ENCODE peak calls at places on chromosomes 4 and X, in ten cellular contexts. One of them, this sample, is unnamed.

GRCh38 chrX:28610746-28611145 is 23.5 kb downstream of the IL1RAPL1 start:
- DNase-seq in PC-9: no peak
- DNase-seq in CD8-positive, alpha-beta memory T cell: no peak
- DNase-seq in mesenchymal stem cell: no peak
- DNase-seq in A549: no peak
- DNase-seq in iPS DF 6.9: no peak
- DNase-seq in body of pancreas: no peak
- DNase-seq in HCT116: no peak
- DNase-seq in aorta: no peak
- DNase-seq in heart right ventricle: no peak
- DNase-seq in this sample: no peak

GRCh38 chr4:78293348-78293747 is 236.2 kb downstream of the FRAS1 start:
- DNase-seq in PC-9: peak; percentile 57
- DNase-seq in CD8-positive, alpha-beta memory T cell: no peak
- DNase-seq in mesenchymal stem cell: no peak
- DNase-seq in A549: no peak
- DNase-seq in iPS DF 6.9: no peak
- DNase-seq in body of pancreas: no peak
- DNase-seq in HCT116: no peak
- DNase-seq in aorta: no peak
- DNase-seq in heart right ventricle: no peak
- DNase-seq in this sample: no peak

GRCh38 chrX:121221321-121221977 is 174.0 kb downstream of the GLUD2 start:
- DNase-seq in PC-9: no peak
- DNase-seq in CD8-positive, alpha-beta memory T cell: no peak
- DNase-seq in mesenchymal stem cell: no peak
- DNase-seq in A549: no peak
- DNase-seq in iPS DF 6.9: no peak
- DNase-seq in body of pancreas: no peak
- DNase-seq in HCT116: no peak
- DNase-seq in aorta: no peak
- DNase-seq in heart right ventricle: no peak
- DNase-seq in this sample: no peak

GRCh38 chr4:84966382-84967291 is at the start of gene WDFY3:
- DNase-seq in PC-9: peak; percentile 65
- DNase-seq in CD8-positive, alpha-beta memory T cell: no peak
- DNase-seq in mesenchymal stem cell: peak; percentile 95
- DNase-seq in A549: peak; percentile 82
- DNase-seq in iPS DF 6.9: peak; percentile 73
- DNase-seq in body of pancreas: peak; percentile 78
- DNase-seq in HCT116: peak; percentile 71
- DNase-seq in aorta: peak; percentile 89
- DNase-seq in heart right ventricle: peak; percentile 78
- DNase-seq in this sample: peak; percentile 92

GRCh38 chr4:64158648-64159326 is 250.5 kb downstream of the TECRL start:
- DNase-seq in PC-9: peak; percentile 55
- DNase-seq in CD8-positive, alpha-beta memory T cell: no peak
- DNase-seq in mesenchymal stem cell: peak; percentile 72
- DNase-seq in A549: peak; percentile 10
- DNase-seq in iPS DF 6.9: peak; percentile 55
- DNase-seq in body of pancreas: peak; percentile 61
- DNase-seq in HCT116: peak; percentile 12
- DNase-seq in aorta: no peak
- DNase-seq in heart right ventricle: no peak
- DNase-seq in this sample: peak; percentile 43

GRCh38 chrX:116240446-116240845 is 69.9 kb downstream of the AGTR2 start:
- DNase-seq in PC-9: peak; percentile 76
- DNase-seq in CD8-positive, alpha-beta memory T cell: no peak
- DNase-seq in mesenchymal stem cell: no peak
- DNase-seq in A549: no peak
- DNase-seq in iPS DF 6.9: no peak
- DNase-seq in body of pancreas: no peak
- DNase-seq in HCT116: no peak
- DNase-seq in aorta: no peak
- DNase-seq in heart right ventricle: no peak
- DNase-seq in this sample: no peak

GRCh38 chr4:99593781-99594636 is 19.4 kb downstream of the MTTP start:
- DNase-seq in PC-9: no peak
- DNase-seq in CD8-positive, alpha-beta memory T cell: no peak
- DNase-seq in mesenchymal stem cell: no peak
- DNase-seq in A549: no peak
- DNase-seq in iPS DF 6.9: no peak
- DNase-seq in body of pancreas: no peak
- DNase-seq in HCT116: no peak
- DNase-seq in aorta: no peak
- DNase-seq in heart right ventricle: no peak
- DNase-seq in this sample: no peak

GRCh38 chr4:82721819-82722423 is 76.7 kb downstream of the SCD5 start:
- DNase-seq in PC-9: no peak
- DNase-seq in CD8-positive, alpha-beta memory T cell: no peak
- DNase-seq in mesenchymal stem cell: no peak
- DNase-seq in A549: no peak
- DNase-seq in iPS DF 6.9: no peak
- DNase-seq in body of pancreas: peak; percentile 38
- DNase-seq in HCT116: peak; percentile 10
- DNase-seq in aorta: no peak
- DNase-seq in heart right ventricle: peak; percentile 27
- DNase-seq in this sample: no peak

GRCh38 chrX:117538441-117539418 is 577.9 kb downstream of the KLHL13 start:
- DNase-seq in PC-9: no peak
- DNase-seq in CD8-positive, alpha-beta memory T cell: no peak
- DNase-seq in mesenchymal stem cell: no peak
- DNase-seq in A549: no peak
- DNase-seq in iPS DF 6.9: no peak
- DNase-seq in body of pancreas: peak; percentile 14
- DNase-seq in HCT116: no peak
- DNase-seq in aorta: no peak
- DNase-seq in heart right ventricle: no peak
- DNase-seq in this sample: no peak

GRCh38 chrX:24271262-24271661 is 42.6 kb downstream of the SUPT20HL2 start:
- DNase-seq in PC-9: no peak
- DNase-seq in CD8-positive, alpha-beta memory T cell: no peak
- DNase-seq in mesenchymal stem cell: no peak
- DNase-seq in A549: no peak
- DNase-seq in iPS DF 6.9: no peak
- DNase-seq in body of pancreas: no peak
- DNase-seq in HCT116: no peak
- DNase-seq in aorta: no peak
- DNase-seq in heart right ventricle: no peak
- DNase-seq in this sample: no peak

GRCh38 chr4:47615385-47615784 is 130.3 kb downstream of the ATP10D start:
- DNase-seq in PC-9: no peak
- DNase-seq in CD8-positive, alpha-beta memory T cell: no peak
- DNase-seq in mesenchymal stem cell: no peak
- DNase-seq in A549: no peak
- DNase-seq in iPS DF 6.9: no peak
- DNase-seq in body of pancreas: no peak
- DNase-seq in HCT116: no peak
- DNase-seq in aorta: no peak
- DNase-seq in heart right ventricle: no peak
- DNase-seq in this sample: no peak

GRCh38 chr4:109169160-109169559 is 133.3 kb downstream of the COL25A1 start:
- DNase-seq in PC-9: no peak
- DNase-seq in CD8-positive, alpha-beta memory T cell: no peak
- DNase-seq in mesenchymal stem cell: no peak
- DNase-seq in A549: no peak
- DNase-seq in iPS DF 6.9: no peak
- DNase-seq in body of pancreas: no peak
- DNase-seq in HCT116: no peak
- DNase-seq in aorta: no peak
- DNase-seq in heart right ventricle: no peak
- DNase-seq in this sample: no peak

DNA sequence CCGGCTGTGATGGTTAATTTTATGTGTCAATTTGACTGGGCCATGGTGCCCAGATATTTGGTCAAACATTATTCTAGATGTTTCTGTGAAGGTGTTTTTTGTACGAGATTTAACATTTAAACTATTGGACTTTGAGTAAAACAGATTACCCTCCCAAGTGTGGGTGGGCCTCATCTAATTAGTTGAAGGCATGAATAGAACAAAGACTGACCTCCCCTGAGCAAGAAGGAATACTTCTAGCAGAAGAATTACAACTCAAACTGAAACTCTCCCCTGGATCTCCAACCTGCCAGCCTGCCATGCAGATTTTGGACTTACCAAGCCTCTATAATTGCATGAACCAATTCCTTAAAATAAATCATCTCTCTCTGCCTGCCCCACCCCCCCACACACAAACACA is 132.5 kb downstream of the DHX15 start:
- DNase-seq in PC-9: no peak
- DNase-seq in CD8-positive, alpha-beta memory T cell: no peak
- DNase-seq in mesenchymal stem cell: no peak
- DNase-seq in A549: no peak
- DNase-seq in iPS DF 6.9: no peak
- DNase-seq in body of pancreas: no peak
- DNase-seq in HCT116: no peak
- DNase-seq in aorta: no peak
- DNase-seq in heart right ventricle: no peak
- DNase-seq in this sample: no peak
- H3K27ac ChIP-seq in PC-9: no peak overlapping the region
- H3K27ac ChIP-seq in CD8-positive, alpha-beta memory T cell: no peak overlapping the region
- H3K27ac ChIP-seq in mesenchymal stem cell: no peak overlapping the region
- H3K27ac ChIP-seq in A549: no peak overlapping the region
- H3K27ac ChIP-seq in iPS DF 6.9: no peak overlapping the region
- H3K27ac ChIP-seq in body of pancreas: no peak overlapping the region
- H3K27ac ChIP-seq in HCT116: no peak overlapping the region
- H3K27ac ChIP-seq in aorta: no peak overlapping the region
- H3K27ac ChIP-seq in heart right ventricle: no peak overlapping the region
- H3K27ac ChIP-seq in this sample: no peak overlapping the region

DNA sequence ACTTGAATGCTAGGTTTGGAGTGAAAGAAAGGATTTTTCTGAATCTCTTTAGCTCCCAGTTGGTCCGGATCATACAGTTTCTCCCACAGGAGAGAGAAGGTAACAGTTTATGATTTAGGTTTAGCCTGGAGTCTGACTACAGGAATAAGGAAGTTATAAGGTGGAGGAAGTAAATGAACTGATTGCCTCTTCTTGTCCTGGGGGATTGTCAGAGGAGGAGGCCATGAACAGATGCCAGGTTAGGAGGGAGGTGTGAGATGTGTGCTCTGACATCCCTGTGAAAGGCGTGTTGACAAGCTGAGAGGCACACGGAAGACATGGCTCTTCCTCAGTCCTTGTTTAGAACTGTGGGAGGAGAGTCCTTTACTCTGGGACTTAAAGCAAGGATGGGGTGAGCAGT is 64.4 kb downstream of the CHRNA9 start:
- DNase-seq in PC-9: no peak
- DNase-seq in CD8-positive, alpha-beta memory T cell: no peak
- DNase-seq in mesenchymal stem cell: no peak
- DNase-seq in A549: no peak
- DNase-seq in iPS DF 6.9: no peak
- DNase-seq in body of pancreas: no peak
- DNase-seq in HCT116: no peak
- DNase-seq in aorta: no peak
- DNase-seq in heart right ventricle: no peak
- DNase-seq in this sample: no peak
- H3K4me1 ChIP-seq in PC-9: peaks cover 54% of the 10 kb centered on the region
- H3K4me1 ChIP-seq in CD8-positive, alpha-beta memory T cell: no peaks in the 10 kb centered on the region
- H3K4me1 ChIP-seq in mesenchymal stem cell: peaks cover 9% of the 10 kb centered on the region
- H3K4me1 ChIP-seq in A549: peaks cover 17% of the 10 kb centered on the region
- H3K4me1 ChIP-seq in iPS DF 6.9: peaks cover 3% of the 10 kb centered on the region
- H3K4me1 ChIP-seq in body of pancreas: peaks cover 48% of the 10 kb centered on the region
- H3K4me1 ChIP-seq in HCT116: peaks cover 7% of the 10 kb centered on the region
- H3K4me1 ChIP-seq in aorta: no peaks in the 10 kb centered on the region
- H3K4me1 ChIP-seq in heart right ventricle: no peaks in the 10 kb centered on the region
- H3K4me1 ChIP-seq in this sample: peaks cover 7% of the 10 kb centered on the region

GRCh38 chr4:104592894-104593470 is 98.3 kb upstream of the CXXC4 start:
- DNase-seq in PC-9: no peak
- DNase-seq in CD8-positive, alpha-beta memory T cell: no peak
- DNase-seq in mesenchymal stem cell: peak; percentile 90
- DNase-seq in A549: no peak
- DNase-seq in iPS DF 6.9: no peak
- DNase-seq in body of pancreas: no peak
- DNase-seq in HCT116: no peak
- DNase-seq in aorta: no peak
- DNase-seq in heart right ventricle: no peak
- DNase-seq in this sample: no peak

GRCh38 chr4:104591505-104591904 is 96.8 kb upstream of the CXXC4 start:
- DNase-seq in PC-9: no peak
- DNase-seq in CD8-positive, alpha-beta memory T cell: no peak
- DNase-seq in mesenchymal stem cell: peak; percentile 94
- DNase-seq in A549: no peak
- DNase-seq in iPS DF 6.9: peak; percentile 45
- DNase-seq in body of pancreas: peak; percentile 54
- DNase-seq in HCT116: no peak
- DNase-seq in aorta: no peak
- DNase-seq in heart right ventricle: peak; percentile 19
- DNase-seq in this sample: no peak

GRCh38 chr4:104589264-104589868 is 94.7 kb upstream of the CXXC4 start:
- DNase-seq in PC-9: no peak
- DNase-seq in CD8-positive, alpha-beta memory T cell: no peak
- DNase-seq in mesenchymal stem cell: peak; percentile 73
- DNase-seq in A549: no peak
- DNase-seq in iPS DF 6.9: no peak
- DNase-seq in body of pancreas: no peak
- DNase-seq in HCT116: no peak
- DNase-seq in aorta: no peak
- DNase-seq in heart right ventricle: no peak
- DNase-seq in this sample: no peak
- H3K27ac ChIP-seq in PC-9: no peak overlapping the region
- H3K27ac ChIP-seq in CD8-positive, alpha-beta memory T cell: no peak overlapping the region
- H3K27ac ChIP-seq in mesenchymal stem cell: no peak overlapping the region
- H3K27ac ChIP-seq in A549: no peak overlapping the region
- H3K27ac ChIP-seq in iPS DF 6.9: no peak overlapping the region
- H3K27ac ChIP-seq in body of pancreas: no peak overlapping the region
- H3K27ac ChIP-seq in HCT116: no peak overlapping the region
- H3K27ac ChIP-seq in aorta: no peak overlapping the region
- H3K27ac ChIP-seq in heart right ventricle: no peak overlapping the region
- H3K27ac ChIP-seq in this sample: no peak overlapping the region

GRCh38 chr4:7904108-7904516 is 35.5 kb downstream of the AFAP1 start:
- DNase-seq in PC-9: no peak
- DNase-seq in CD8-positive, alpha-beta memory T cell: no peak
- DNase-seq in mesenchymal stem cell: peak; percentile 41
- DNase-seq in A549: no peak
- DNase-seq in iPS DF 6.9: no peak
- DNase-seq in body of pancreas: no peak
- DNase-seq in HCT116: no peak
- DNase-seq in aorta: no peak
- DNase-seq in heart right ventricle: no peak
- DNase-seq in this sample: no peak

GRCh38 chr4:7904942-7905341 is 34.7 kb downstream of the AFAP1 start:
- DNase-seq in PC-9: no peak
- DNase-seq in CD8-positive, alpha-beta memory T cell: no peak
- DNase-seq in mesenchymal stem cell: peak; percentile 91
- DNase-seq in A549: no peak
- DNase-seq in iPS DF 6.9: no peak
- DNase-seq in body of pancreas: no peak
- DNase-seq in HCT116: no peak
- DNase-seq in aorta: no peak
- DNase-seq in heart right ventricle: no peak
- DNase-seq in this sample: no peak

GRCh38 chr4:7906171-7906581 is 33.5 kb downstream of the AFAP1 start:
- DNase-seq in PC-9: no peak
- DNase-seq in CD8-positive, alpha-beta memory T cell: no peak
- DNase-seq in mesenchymal stem cell: peak; percentile 40
- DNase-seq in A549: no peak
- DNase-seq in iPS DF 6.9: no peak
- DNase-seq in body of pancreas: no peak
- DNase-seq in HCT116: no peak
- DNase-seq in aorta: no peak
- DNase-seq in heart right ventricle: no peak
- DNase-seq in this sample: no peak

GRCh38 chr4:7907142-7907541 is 32.5 kb downstream of the AFAP1 start:
- DNase-seq in PC-9: no peak
- DNase-seq in CD8-positive, alpha-beta memory T cell: no peak
- DNase-seq in mesenchymal stem cell: no peak
- DNase-seq in A549: no peak
- DNase-seq in iPS DF 6.9: no peak
- DNase-seq in body of pancreas: no peak
- DNase-seq in HCT116: no peak
- DNase-seq in aorta: no peak
- DNase-seq in heart right ventricle: no peak
- DNase-seq in this sample: no peak

GRCh38 chr4:7905461-7905915 is 34.2 kb downstream of the AFAP1 start:
- DNase-seq in PC-9: no peak
- DNase-seq in CD8-positive, alpha-beta memory T cell: no peak
- DNase-seq in mesenchymal stem cell: peak; percentile 35
- DNase-seq in A549: no peak
- DNase-seq in iPS DF 6.9: no peak
- DNase-seq in body of pancreas: no peak
- DNase-seq in HCT116: no peak
- DNase-seq in aorta: no peak
- DNase-seq in heart right ventricle: no peak
- DNase-seq in this sample: peak; percentile 79
- H3K4me1 ChIP-seq in PC-9: peaks cover 23% of the 10 kb centered on the region
- H3K4me1 ChIP-seq in CD8-positive, alpha-beta memory T cell: peaks cover 3% of the 10 kb centered on the region
- H3K4me1 ChIP-seq in mesenchymal stem cell: peaks cover 29% of the 10 kb centered on the region
- H3K4me1 ChIP-seq in A549: peaks cover 93% of the 10 kb centered on the region
- H3K4me1 ChIP-seq in iPS DF 6.9: peaks cover 4% of the 10 kb centered on the region
- H3K4me1 ChIP-seq in body of pancreas: peaks cover 15% of the 10 kb centered on the region
- H3K4me1 ChIP-seq in HCT116: no peaks in the 10 kb centered on the region
- H3K4me1 ChIP-seq in aorta: no peaks in the 10 kb centered on the region
- H3K4me1 ChIP-seq in heart right ventricle: peaks cover 11% of the 10 kb centered on the region
- H3K4me1 ChIP-seq in this sample: peaks cover 55% of the 10 kb centered on the region